ENCODE peak calls at places on chromosomes 13 and 19, in four cellular contexts. W is foreskin fibroblast, Y is heart right ventricle, E is Caco-2. H is an unnamed sample.

GRCh38 chr19:18667531-18668251 is 15.8 kb upstream of the CRTC1 start:
- DNase-seq in W (no peak), Y (no peak), E (no peak), H (no peak)

GRCh38 chr19:31297991-31298390 is 51.2 kb downstream of the TSHZ3 start:
- DNase-seq in W (no peak), Y (no peak), E (no peak), H (no peak)

GRCh38 chr13:39961036-39961435 is 305.6 kb downstream of the COG6 start:
- DNase-seq in W (no peak), Y (no peak), E (peak), H (no peak)

GRCh38 chr13:37899753-37900152 is 30.2 kb upstream of the TRPC4 start:
- DNase-seq in W (no peak), Y (no peak), E (peak), H (no peak)

GRCh38 chr13:29681859-29682258 is 86.4 kb upstream of the SLC7A1 start:
- DNase-seq in W (no peak), Y (no peak), E (no peak), H (no peak)

GRCh38 chr13:44032801-44033200 is 153.1 kb downstream of the LACC1 start:
- DNase-seq in W (no peak), Y (no peak), E (no peak), H (no peak)

GRCh38 chr13:30963794-30964193 is 31.3 kb downstream of the TEX26 start:
- DNase-seq in W (no peak), Y (no peak), E (no peak), H (no peak)

GRCh38 chr13:110347535-110348308 is 40.6 kb downstream of the COL4A2 start:
- DNase-seq in W (peak), Y (peak), E (peak), H (no peak)

GRCh38 chr19:29606420-29606747 is 301 bp downstream of the POP4 start:
- DNase-seq in W (no peak), Y (no peak), E (no peak), H (no peak)

GRCh38 chr13:99991013-99991805 is 9.6 kb downstream of the ZIC2 start:
- DNase-seq in W (no peak), Y (no peak), E (no peak), H (no peak)

GRCh38 chr19:9672893-9673292 is 2.0 kb downstream of the ZNF562 start:
- DNase-seq in W (no peak), Y (no peak), E (no peak), H (no peak)

GRCh38 chr19:3836887-3837286 is 32.0 kb downstream of the ZFR2 start:
- DNase-seq in W (no peak), Y (no peak), E (no peak), H (no peak)

GRCh38 chr13:85521586-85521985 is 277.6 kb downstream of the SLITRK6 start:
- DNase-seq in W (no peak), Y (no peak), E (no peak), H (no peak)

GRCh38 chr19:44737238-44738160 is 11.0 kb upstream of the BCL3 start:
- DNase-seq in W (no peak), Y (no peak), E (no peak), H (no peak)

GRCh38 chr19:17049711-17050280 is 23.2 kb upstream of the CPAMD8 start:
- DNase-seq in W (peak), Y (no peak), E (no peak), H (no peak)

GRCh38 chr13:99288069-99288468 is 19.1 kb downstream of the GPR183 start:
- DNase-seq in W (no peak), Y (no peak), E (no peak), H (no peak)

GRCh38 chr19:19434483-19435045 is 29.1 kb downstream of the GATAD2A start:
- DNase-seq in W (no peak), Y (peak), E (no peak), H (no peak)

GRCh38 chr13:62551588-62551987 is 1135.9 kb upstream of the PCDH20 start:
- DNase-seq in W (no peak), Y (no peak), E (no peak), H (no peak)

GRCh38 chr19:681029-681626 is 4.9 kb downstream of the FSTL3 start:
- DNase-seq in W (no peak), Y (peak), E (no peak), H (peak)

GRCh38 chr19:4971424-4971793 is 2.5 kb downstream of the KDM4B start:
- DNase-seq in W (no peak), Y (no peak), E (no peak), H (no peak)

GRCh38 chr13:68439821-68440220 is 1209.7 kb upstream of the PCDH9 start:
- DNase-seq in W (no peak), Y (no peak), E (no peak), H (no peak)

H was measured in HuH-7.